ENCODE peak calls at places on chromosomes 4 and X, in six cellular contexts. U is GM23338, J is K562, A is HCT116, P is HepG2, I is SK-N-SH. H is an unnamed sample.

GRCh38 chrX:110568396-110568795 is 209.7 kb downstream of the RTL9 start:
- DNase-seq in U (no peak), J (no peak), A (no peak), P (no peak), I (no peak), H (no peak)

GRCh38 chrX:41022579-41022978 is 62.7 kb upstream of the USP9X start:
- DNase-seq in U (no peak), J (no peak), A (peak), P (peak), I (no peak), H (no peak)

GRCh38 chr4:187501731-187502130 is 493.8 kb upstream of the ZFP42 start:
- DNase-seq in U (no peak), J (no peak), A (no peak), P (no peak), I (no peak), H (no peak)

GRCh38 chrX:22060451-22060940 is 28.4 kb downstream of the PHEX start:
- DNase-seq in U (no peak), J (no peak), A (no peak), P (no peak), I (no peak), H (no peak)

GRCh38 chr4:2449511-2450392 is 19.2 kb upstream of the RNF4 start:
- DNase-seq in U (no peak), J (no peak), A (no peak), P (no peak), I (no peak), H (no peak)

GRCh38 chr4:119833611-119834010 is 205.0 kb upstream of the PDE5A start:
- DNase-seq in U (no peak), J (no peak), A (no peak), P (no peak), I (no peak), H (no peak)

GRCh38 chrX:38183577-38183976 is 37.1 kb downstream of the SRPX start:
- DNase-seq in U (no peak), J (no peak), A (no peak), P (no peak), I (no peak), H (no peak)

GRCh38 chr4:23061431-23061830 is 368.7 kb downstream of the GBA3 start:
- DNase-seq in U (no peak), J (no peak), A (no peak), P (peak), I (no peak), H (no peak)

GRCh38 chr4:147015531-147015930 is 69.9 kb upstream of the TTC29 start:
- DNase-seq in U (no peak), J (no peak), A (no peak), P (no peak), I (no peak), H (no peak)

GRCh38 chr4:63788271-63788670 is 621.0 kb downstream of the TECRL start:
- DNase-seq in U (no peak), J (no peak), A (no peak), P (no peak), I (no peak), H (no peak)

GRCh38 chrX:154991476-154991875 is 31.0 kb downstream of the F8 start:
- DNase-seq in U (no peak), J (no peak), A (no peak), P (no peak), I (no peak), H (no peak)

GRCh38 chrX:116607766-116608165 is 145.0 kb upstream of the CT83 start:
- DNase-seq in U (no peak), J (no peak), A (no peak), P (no peak), I (no peak), H (no peak)

GRCh38 chr4:91826186-91826585 is 477.6 kb upstream of the GRID2 start:
- DNase-seq in U (no peak), J (no peak), A (no peak), P (no peak), I (no peak), H (no peak)

GRCh38 chrX:53422915-53423268 is 219 bp downstream of the RIBC1 start:
- DNase-seq in U (no peak), J (no peak), A (no peak), P (no peak), I (no peak), H (no peak)

GRCh38 chrX:132505116-132505515 is 16.3 kb upstream of the MBNL3 start:
- DNase-seq in U (no peak), J (no peak), A (no peak), P (peak), I (no peak), H (no peak)

GRCh38 chrX:144275403-144275802 is 391.5 kb downstream of the UBE2NL start:
- DNase-seq in U (no peak), J (no peak), A (no peak), P (no peak), I (no peak), H (no peak)

GRCh38 chr4:119337010-119337409 is 15.1 kb upstream of the FABP2 start:
- DNase-seq in U (no peak), J (no peak), A (no peak), P (no peak), I (no peak), H (peak)

GRCh38 chrX:8084023-8084422 is 87.0 kb downstream of the VCX2 start:
- DNase-seq in U (no peak), J (no peak), A (no peak), P (no peak), I (peak), H (no peak)

GRCh38 chr4:119841361-119841760 is 212.8 kb upstream of the PDE5A start:
- DNase-seq in U (no peak), J (no peak), A (no peak), P (no peak), I (no peak), H (no peak)

GRCh38 chrX:120697053-120697452 is 67.2 kb upstream of the C1GALT1C1 start:
- DNase-seq in U (no peak), J (no peak), A (no peak), P (no peak), I (no peak), H (no peak)

GRCh38 chr4:3461515-3462291 is 1.4 kb upstream of the DOK7 start:
- DNase-seq in U (no peak), J (no peak), A (no peak), P (no peak), I (no peak), H (no peak)

GRCh38 chrX:135484636-135485289 is 35.7 kb upstream of the INTS6L start:
- DNase-seq in U (peak), J (peak), A (peak), P (peak), I (peak), H (peak)
- TF ChIP-seq REST in U (no peak), J (no peak), A (no peak), P (no peak), I (no peak), H (no peak)

DNA sequence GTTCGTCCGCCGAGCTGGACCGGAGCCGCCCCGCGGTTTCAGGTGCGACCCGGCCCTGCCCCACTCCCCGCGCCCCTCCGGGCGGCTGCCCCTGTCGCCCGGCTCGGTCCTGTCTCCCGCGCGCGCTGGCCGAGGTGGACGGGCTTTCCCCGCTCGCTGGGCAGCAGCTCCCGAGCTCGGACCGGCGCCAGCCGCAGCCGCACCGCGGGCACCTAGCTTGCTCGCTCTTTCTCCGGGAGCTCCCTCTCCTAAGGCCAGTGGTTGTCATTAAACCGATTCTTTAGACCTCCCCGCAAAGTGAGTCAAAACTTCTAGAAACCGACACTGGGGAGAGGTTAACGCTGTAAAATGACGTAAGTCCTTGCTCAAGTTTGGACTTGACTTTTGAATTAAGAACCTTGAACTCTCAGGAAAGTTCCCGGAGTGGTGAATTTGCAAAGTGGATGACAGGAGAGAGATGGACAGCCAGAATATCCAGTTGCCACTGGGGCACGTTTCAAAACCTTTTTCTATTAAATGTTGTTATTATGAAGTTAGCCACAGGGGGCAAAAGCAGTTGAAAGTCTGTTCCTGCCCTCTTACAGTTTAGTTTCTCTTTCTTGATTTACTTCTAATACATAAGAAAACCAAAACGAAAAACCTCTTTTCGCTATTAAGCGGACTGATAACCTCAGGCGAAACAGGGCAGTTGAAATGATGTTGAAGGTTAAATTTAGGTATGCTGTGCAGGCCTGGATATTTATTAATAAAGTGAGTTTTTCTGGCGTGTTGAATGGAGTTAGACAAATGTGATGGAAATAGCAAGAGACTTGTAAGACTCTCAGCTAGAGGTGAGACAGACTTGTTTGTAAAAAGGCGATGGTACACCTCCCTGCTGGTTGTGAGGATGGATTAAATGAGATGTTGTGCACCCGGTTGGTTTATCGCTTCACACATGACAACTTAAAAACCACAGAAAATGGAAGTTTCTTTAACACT is 846 bp downstream of the PI4K2B start:
- DNase-seq in U (peak), J (peak), A (peak), P (peak), I (peak), H (peak)
- TF ChIP-seq POLR2AphosphoS5 in U (no peak), J (no peak), A (no peak), P (no peak), I (no peak), H (no peak)

GRCh38 chrX:103817502-103817901 is 14.6 kb downstream of the RAB9B start:
- DNase-seq in U (peak), J (peak), A (peak), P (peak), I (peak), H (peak)
- TF ChIP-seq REST in U (no peak), J (no peak), A (no peak), P (no peak), I (no peak), H (no peak)

GRCh38 chrX:47216393-47216925 is 2.0 kb upstream of the CDK16 start:
- DNase-seq in U (no peak), J (no peak), A (no peak), P (no peak), I (no peak), H (no peak)

GRCh38 chrX:47218280-47218919 is at the start of gene CDK16:
- DNase-seq in U (peak), J (peak), A (peak), P (peak), I (peak), H (peak)

GRCh38 chrX:47218920-47219815 is 687 bp downstream of the CDK16 start:
- DNase-seq in U (peak), J (peak), A (no peak), P (no peak), I (peak), H (no peak)

GRCh38 chrX:47217121-47217851 is 1.2 kb upstream of the CDK16 start:
- DNase-seq in U (peak), J (no peak), A (no peak), P (peak), I (peak), H (no peak)

GRCh38 chrX:47217852-47218279 is 615 bp upstream of the CDK16 start:
- DNase-seq in U (peak), J (peak), A (peak), P (peak), I (peak), H (peak)
- TF ChIP-seq POLR2AphosphoS5 in U (no peak), J (no peak), A (no peak), P (no peak), I (peak), H (no peak)

GRCh38 chr4:8067945-8068894 is 90.4 kb downstream of the ABLIM2 start:
- DNase-seq in U (no peak), J (no peak), A (no peak), P (no peak), I (no peak), H (no peak)
- TF ChIP-seq REST in U (no peak), J (no peak), A (no peak), P (no peak), I (no peak), H (no peak)

GRCh38 chrX:107684956-107685385 is 56.7 kb downstream of the PRPS1 start:
- DNase-seq in U (peak), J (peak), A (no peak), P (no peak), I (no peak), H (peak)
- TF ChIP-seq POLR2AphosphoS5 in U (no peak), J (no peak), A (no peak), P (no peak), I (no peak), H (no peak)

DNA sequence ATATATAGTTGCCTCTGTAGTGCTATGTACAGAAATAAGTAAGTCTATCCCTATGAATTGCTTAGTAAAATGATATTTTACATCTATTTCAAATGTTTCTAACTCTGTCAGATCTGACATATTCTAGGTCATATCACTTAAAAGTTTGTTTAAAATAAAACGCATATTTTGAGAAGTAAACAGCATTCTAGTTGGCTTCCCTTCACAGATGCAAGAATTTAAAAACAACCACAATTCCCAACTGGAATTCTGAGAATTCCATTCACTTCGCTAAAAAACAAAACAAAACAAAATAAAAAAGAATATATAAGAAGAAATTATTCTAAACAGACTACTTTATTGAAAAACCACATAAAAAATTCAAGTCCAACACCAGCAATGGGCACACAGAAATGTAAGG is 126.0 kb downstream of the PPP3CA start:
- DNase-seq in U (no peak), J (no peak), A (no peak), P (no peak), I (no peak), H (no peak)
- TF ChIP-seq REST in U (no peak), J (no peak), A (no peak), P (no peak), I (no peak), H (no peak)

H was measured in HL-60.